ENCODE peak calls at places on chromosomes 4 and X, in six cellular contexts. One of them, this sample, is unnamed.

GRCh38 chr4:68079918-68080317 is 49.8 kb downstream of the TMPRSS11F start:
- DNase-seq in H9: no peak
- DNase-seq in NCI-H748 treated with DMSO at 0.1 percent for 48 hours: no peak
- DNase-seq in CD8-positive, alpha-beta memory T cell: no peak
- DNase-seq in tibial nerve: no peak
- DNase-seq in KBM-7: no peak
- DNase-seq in this sample: no peak

GRCh38 chrX:78753571-78753970 is 6.1 kb downstream of the LPAR4 start:
- DNase-seq in H9: no peak
- DNase-seq in KBM-7: no peak
- DNase-seq in NCI-H748 treated with DMSO at 0.1 percent for 48 hours: no peak
- DNase-seq in CD8-positive, alpha-beta memory T cell: no peak
- DNase-seq in tibial nerve: no peak
- DNase-seq in this sample: no peak

GRCh38 chr4:177446571-177446970 is 4.3 kb upstream of the AGA start:
- DNase-seq in tibial nerve: no peak
- DNase-seq in H9: no peak
- DNase-seq in CD8-positive, alpha-beta memory T cell: no peak
- DNase-seq in NCI-H748 treated with DMSO at 0.1 percent for 48 hours: no peak
- DNase-seq in KBM-7: no peak
- DNase-seq in this sample: no peak

GRCh38 chr4:41692717-41693345 is 55.7 kb downstream of the PHOX2B start:
- DNase-seq in NCI-H748 treated with DMSO at 0.1 percent for 48 hours: peak; percentile 38
- DNase-seq in H9: peak; percentile 77
- DNase-seq in KBM-7: peak; percentile 67
- DNase-seq in tibial nerve: no peak
- DNase-seq in CD8-positive, alpha-beta memory T cell: no peak
- DNase-seq in this sample: no peak

GRCh38 chrX:84187501-84188319 is at the start of gene RPS6KA6:
- DNase-seq in H9: peak; percentile 39
- DNase-seq in KBM-7: no peak
- DNase-seq in NCI-H748 treated with DMSO at 0.1 percent for 48 hours: peak; percentile 11
- DNase-seq in tibial nerve: no peak
- DNase-seq in CD8-positive, alpha-beta memory T cell: no peak
- DNase-seq in this sample: no peak

GRCh38 chr4:102311912-102312311 is 33.4 kb downstream of the SLC39A8 start:
- DNase-seq in H9: no peak
- DNase-seq in NCI-H748 treated with DMSO at 0.1 percent for 48 hours: no peak
- DNase-seq in tibial nerve: no peak
- DNase-seq in CD8-positive, alpha-beta memory T cell: no peak
- DNase-seq in KBM-7: no peak
- DNase-seq in this sample: no peak

GRCh38 chr4:60485279-60485678 is 714.8 kb upstream of the ADGRL3 start:
- DNase-seq in KBM-7: no peak
- DNase-seq in tibial nerve: no peak
- DNase-seq in NCI-H748 treated with DMSO at 0.1 percent for 48 hours: no peak
- DNase-seq in H9: no peak
- DNase-seq in CD8-positive, alpha-beta memory T cell: no peak
- DNase-seq in this sample: no peak

GRCh38 chr4:122537388-122538135 is 81.0 kb upstream of the IL2 start:
- DNase-seq in NCI-H748 treated with DMSO at 0.1 percent for 48 hours: no peak
- DNase-seq in H9: no peak
- DNase-seq in CD8-positive, alpha-beta memory T cell: no peak
- DNase-seq in KBM-7: no peak
- DNase-seq in tibial nerve: no peak
- DNase-seq in this sample: no peak

GRCh38 chr4:89295415-89295927 is 12.1 kb downstream of the GPRIN3 start:
- DNase-seq in H9: no peak
- DNase-seq in NCI-H748 treated with DMSO at 0.1 percent for 48 hours: no peak
- DNase-seq in tibial nerve: no peak
- DNase-seq in CD8-positive, alpha-beta memory T cell: no peak
- DNase-seq in KBM-7: no peak
- DNase-seq in this sample: no peak

GRCh38 chr4:69054578-69055200 is 41.6 kb upstream of the UGT2B7 start:
- DNase-seq in NCI-H748 treated with DMSO at 0.1 percent for 48 hours: no peak
- DNase-seq in tibial nerve: no peak
- DNase-seq in CD8-positive, alpha-beta memory T cell: no peak
- DNase-seq in KBM-7: peak; percentile 41
- DNase-seq in H9: no peak
- DNase-seq in this sample: no peak

GRCh38 chr4:101600287-101600686 is 190.2 kb upstream of the BANK1 start:
- DNase-seq in KBM-7: no peak
- DNase-seq in CD8-positive, alpha-beta memory T cell: no peak
- DNase-seq in H9: no peak
- DNase-seq in NCI-H748 treated with DMSO at 0.1 percent for 48 hours: no peak
- DNase-seq in tibial nerve: no peak
- DNase-seq in this sample: no peak

GRCh38 chr4:94590493-94590892 is 138.8 kb downstream of the PDLIM5 start:
- DNase-seq in CD8-positive, alpha-beta memory T cell: no peak
- DNase-seq in KBM-7: no peak
- DNase-seq in tibial nerve: no peak
- DNase-seq in NCI-H748 treated with DMSO at 0.1 percent for 48 hours: no peak
- DNase-seq in H9: no peak
- DNase-seq in this sample: no peak

GRCh38 chrX:20693071-20693470 is 426.4 kb upstream of the RPS6KA3 start:
- DNase-seq in tibial nerve: no peak
- DNase-seq in CD8-positive, alpha-beta memory T cell: no peak
- DNase-seq in H9: no peak
- DNase-seq in NCI-H748 treated with DMSO at 0.1 percent for 48 hours: no peak
- DNase-seq in KBM-7: no peak
- DNase-seq in this sample: no peak

GRCh38 chr4:156335721-156336120 is 382.1 kb upstream of the CTSO start:
- DNase-seq in H9: no peak
- DNase-seq in tibial nerve: no peak
- DNase-seq in CD8-positive, alpha-beta memory T cell: no peak
- DNase-seq in NCI-H748 treated with DMSO at 0.1 percent for 48 hours: no peak
- DNase-seq in KBM-7: no peak
- DNase-seq in this sample: no peak

GRCh38 chr4:17577660-17578481 is 873 bp downstream of the LAP3 start:
- DNase-seq in NCI-H748 treated with DMSO at 0.1 percent for 48 hours: peak; percentile 3
- DNase-seq in CD8-positive, alpha-beta memory T cell: no peak
- DNase-seq in tibial nerve: no peak
- DNase-seq in H9: no peak
- DNase-seq in KBM-7: peak; percentile 37
- DNase-seq in this sample: no peak

This sample was measured in NCI-H524 treated with DMSO at 0.1 percent for 48 hours.